ENCODE peak calls at places on chromosomes 3 and 15, in five cellular contexts. E, L, C, U and H are unnamed samples. For H3K4me1, the result is how much of the 10 kb centered on the place peaks cover.

GRCh38 chr15:70098461-70099166 is 897 bp upstream of the TLE3 start:
- DNase-seq in E (peak), L (peak), C (no peak), U (peak), H (peak)

GRCh38 chr15:45179221-45179985 is 8.4 kb downstream of the SHF start:
- DNase-seq in E (no peak), L (peak), C (no peak), U (peak), H (peak)

GRCh38 chr3:121477589-121477988 is 68.2 kb downstream of the POLQ start:
- DNase-seq in E (peak), L (no peak), C (peak), U (no peak), H (no peak)

GRCh38 chr3:148077318-148077923 is 620.3 kb upstream of the AGTR1 start:
- DNase-seq in E (peak), L (peak), C (peak), U (no peak), H (peak)

GRCh38 chr3:113167929-113168771 is 43.2 kb upstream of the BOC start:
- DNase-seq in E (no peak), L (no peak), C (no peak), U (no peak), H (no peak)

GRCh38 chr15:36614016-36614415 is 34.6 kb downstream of the CDIN1 start:
- DNase-seq in E (no peak), L (peak), C (no peak), U (no peak), H (no peak)

GRCh38 chr3:52436500-52437106 is 8.3 kb downstream of the SEMA3G start:
- DNase-seq in E (no peak), L (no peak), C (peak), U (no peak), H (no peak)

GRCh38 chr3:71312461-71312860 is 271.1 kb downstream of the FOXP1 start:
- DNase-seq in E (no peak), L (no peak), C (no peak), U (no peak), H (no peak)

GRCh38 chr15:40333922-40334492 is 6.7 kb downstream of the CCDC9B start:
- DNase-seq in E (peak), L (no peak), C (peak), U (peak), H (no peak)

GRCh38 chr3:190044142-190044541 is 76.6 kb downstream of the P3H2 start:
- DNase-seq in E (peak), L (no peak), C (peak), U (no peak), H (no peak)

GRCh38 chr3:8993331-8993730 is 30.1 kb upstream of the RAD18 start:
- DNase-seq in E (no peak), L (no peak), C (no peak), U (no peak), H (no peak)

GRCh38 chr3:107644631-107645030 is 121.9 kb downstream of the BBX start:
- DNase-seq in E (no peak), L (no peak), C (peak), U (no peak), H (no peak)

GRCh38 chr15:56244811-56245576 is 1.3 kb upstream of the RFX7 start:
- DNase-seq in E (no peak), L (peak), C (no peak), U (peak), H (peak)

GRCh38 chr3:97138914-97139541 is 324.6 kb downstream of the EPHA6 start:
- DNase-seq in E (no peak), L (peak), C (no peak), U (no peak), H (peak)

GRCh38 chr3:98968824-98969223 is 67.3 kb upstream of the DCBLD2 start:
- DNase-seq in E (no peak), L (no peak), C (no peak), U (no peak), H (no peak)

GRCh38 chr3:18099611-18100010 is 325.5 kb downstream of the SATB1 start:
- DNase-seq in E (peak), L (no peak), C (peak), U (no peak), H (no peak)

GRCh38 chr15:100097342-100097899 is 244.4 kb downstream of the ADAMTS17 start:
- DNase-seq in E (no peak), L (no peak), C (no peak), U (no peak), H (no peak)

GRCh38 chr3:107206141-107206540 is 171.1 kb upstream of the CCDC54 start:
- DNase-seq in E (peak), L (peak), C (peak), U (peak), H (peak)

GRCh38 chr15:48149858-48150257 is 28.2 kb downstream of the MYEF2 start:
- DNase-seq in E (peak), L (no peak), C (peak), U (no peak), H (no peak)

GRCh38 chr15:30033763-30034162 is 49.0 kb upstream of the GOLGA8J start:
- DNase-seq in E (no peak), L (no peak), C (no peak), U (no peak), H (no peak)

GRCh38 chr3:21484323-21485154 is 266.5 kb downstream of the ZNF385D start:
- DNase-seq in E (peak), L (peak), C (peak), U (peak), H (peak)

GRCh38 chr15:23854535-23855252 is 167.6 kb upstream of the NDN start:
- DNase-seq in E (no peak), L (peak), C (no peak), U (peak), H (no peak)

GRCh38 chr3:73925045-73925444 is 300.3 kb upstream of the PDZRN3 start:
- DNase-seq in E (no peak), L (no peak), C (no peak), U (no peak), H (no peak)

GRCh38 chr3:117408811-117409210 is 699.2 kb downstream of the TUSC7 start:
- DNase-seq in E (peak), L (no peak), C (peak), U (no peak), H (no peak)

GRCh38 chr3:71168961-71169411 is 414.5 kb downstream of the FOXP1 start:
- DNase-seq in E (peak), L (peak), C (peak), U (no peak), H (no peak)

GRCh38 chr3:66179813-66180212 is 41.0 kb upstream of the SLC25A26 start:
- DNase-seq in E (peak), L (no peak), C (no peak), U (no peak), H (no peak)

GRCh38 chr3:66177026-66177425 is 43.8 kb upstream of the SLC25A26 start:
- DNase-seq in E (no peak), L (no peak), C (no peak), U (no peak), H (no peak)

GRCh38 chr3:66178206-66178605 is 42.6 kb upstream of the SLC25A26 start:
- DNase-seq in E (no peak), L (no peak), C (no peak), U (no peak), H (no peak)

GRCh38 chr3:66182228-66182627 is 38.6 kb upstream of the SLC25A26 start:
- DNase-seq in E (no peak), L (no peak), C (no peak), U (no peak), H (no peak)

GRCh38 chr3:66181764-66182163 is 39.0 kb upstream of the SLC25A26 start:
- DNase-seq in E (no peak), L (no peak), C (no peak), U (no peak), H (no peak)
- H3K27ac ChIP-seq in E (no peak), L (no peak), C (no peak), U (no peak), H (no peak)

GRCh38 chr15:65599677-65600076 is 11.3 kb downstream of the INTS14 start:
- DNase-seq in E (no peak), L (no peak), C (no peak), U (no peak), H (no peak)

GRCh38 chr15:65598468-65598867 is 12.5 kb downstream of the INTS14 start:
- DNase-seq in E (no peak), L (no peak), C (no peak), U (no peak), H (no peak)

GRCh38 chr15:65603134-65603533 is 7.8 kb downstream of the INTS14 start:
- DNase-seq in E (no peak), L (no peak), C (no peak), U (no peak), H (no peak)

DNA sequence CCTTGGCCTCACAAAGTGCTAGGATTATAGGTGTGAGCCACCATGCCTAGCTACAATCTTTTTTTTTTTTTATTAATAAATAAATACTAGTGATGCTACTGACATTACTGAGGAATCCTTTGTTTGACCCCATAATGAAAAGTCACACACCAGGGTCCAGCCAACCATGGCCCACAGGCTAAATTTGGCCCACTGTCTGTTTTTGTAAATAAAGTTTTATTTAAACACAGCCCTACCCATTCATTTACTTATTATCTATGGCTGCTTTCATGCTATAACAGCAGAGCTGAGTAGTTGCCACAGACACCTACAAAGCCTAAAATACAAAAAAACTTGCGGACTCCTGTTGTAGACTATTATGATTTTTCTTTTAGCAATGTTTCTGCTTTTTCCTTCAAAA is 7.4 kb downstream of the INTS14 start:
- DNase-seq in E (no peak), L (no peak), C (no peak), U (no peak), H (no peak)
- H3K4me1 ChIP-seq in E (under half), L (under half), C (under half), U (under half), H (under half)

DNA sequence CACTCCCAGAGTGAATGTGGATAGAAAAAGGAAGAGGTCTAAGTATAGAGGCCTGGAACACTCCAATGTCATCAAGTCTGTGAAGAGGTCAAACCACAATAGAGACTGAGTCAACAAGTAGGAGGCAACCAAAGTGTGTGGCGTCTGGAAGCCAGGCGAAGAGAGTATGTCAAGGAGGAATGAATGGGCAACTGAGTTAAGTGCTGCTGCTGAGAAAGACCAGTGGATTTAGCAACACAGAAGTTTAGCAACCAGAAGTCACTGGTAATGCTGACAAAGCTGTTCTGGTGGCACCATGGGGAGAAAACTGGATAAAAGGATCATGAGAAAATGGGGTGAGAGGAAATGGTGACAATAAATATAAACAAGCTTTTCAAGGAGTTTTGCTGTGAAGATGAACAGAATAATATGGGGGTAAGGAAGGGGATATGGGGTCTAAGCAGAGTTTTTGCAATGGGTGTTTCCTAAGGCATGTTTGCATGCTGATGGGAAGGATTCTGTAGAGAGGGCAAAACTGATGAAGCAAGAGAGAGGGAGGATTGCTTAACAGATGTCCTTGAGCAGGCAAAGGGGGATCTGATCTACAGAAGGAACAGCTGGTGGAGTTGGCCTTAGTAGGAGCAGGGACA is 38.4 kb downstream of the PCOLCE2 start:
- DNase-seq in E (peak), L (no peak), C (peak), U (no peak), H (no peak)
- H3K4me2 ChIP-seq in E (no peak), L (no peak), C (no peak), U (no peak), H (no peak)

DNA sequence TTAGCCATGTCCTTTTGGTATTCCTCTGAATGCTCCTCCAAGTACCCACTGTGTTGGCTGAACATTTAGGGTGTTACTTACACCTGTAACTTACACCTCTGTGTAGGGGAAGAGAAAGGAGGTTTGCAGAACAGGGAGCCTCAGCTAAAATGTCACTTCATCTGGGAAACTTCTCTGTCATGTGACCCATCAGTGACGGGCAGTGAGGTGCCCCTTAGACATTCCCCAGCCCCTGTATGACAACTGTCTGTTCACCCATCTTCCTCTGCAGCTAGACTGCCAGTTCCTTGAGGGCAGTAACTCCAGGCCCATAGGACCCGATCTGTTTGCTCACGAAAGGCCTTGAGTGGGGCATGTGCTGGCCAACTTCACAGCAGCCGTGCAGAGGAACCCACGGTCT is 57.4 kb downstream of the LRIG1 start:
- DNase-seq in E (no peak), L (no peak), C (no peak), U (no peak), H (no peak)
- H3K27ac ChIP-seq in E (no peak), L (peak), C (no peak), U (no peak), H (peak)

DNA sequence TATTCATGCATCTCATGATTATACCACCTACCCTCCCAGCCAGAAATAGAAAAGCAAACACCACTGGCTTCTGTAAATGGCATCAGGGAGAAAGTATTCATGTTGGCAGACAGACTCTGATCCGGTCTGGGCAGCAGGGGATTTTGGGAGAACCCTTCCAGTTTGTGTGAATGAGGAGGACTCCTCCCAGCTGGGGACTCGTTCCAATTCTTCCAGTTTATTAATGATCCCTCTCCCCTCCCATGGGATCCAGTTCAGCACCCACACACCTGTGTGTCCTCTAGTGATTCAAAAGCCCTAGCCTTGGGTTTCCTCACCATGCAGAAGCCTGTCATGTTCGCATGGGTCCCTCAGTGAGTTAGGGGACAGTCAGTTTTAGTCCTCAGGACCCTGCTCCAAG is 110.9 kb downstream of the IQSEC1 start:
- DNase-seq in E (peak), L (no peak), C (no peak), U (no peak), H (no peak)
- H3K4me1 ChIP-seq in E (under half), L (under half), C (under half), U (under half), H (under half)

GRCh38 chr3:118818386-118818785 is 216.3 kb downstream of the IGSF11 start:
- DNase-seq in E (peak), L (no peak), C (peak), U (no peak), H (no peak)
- H3K4me2 ChIP-seq in E (no peak), L (no peak), C (no peak), U (no peak), H (no peak)

GRCh38 chr15:59444980-59445500 is 7.1 kb downstream of the FAM81A start:
- DNase-seq in E (no peak), L (no peak), C (no peak), U (no peak), H (no peak)
- H3K27ac ChIP-seq in E (no peak), L (no peak), C (no peak), U (no peak), H (no peak)

DNA sequence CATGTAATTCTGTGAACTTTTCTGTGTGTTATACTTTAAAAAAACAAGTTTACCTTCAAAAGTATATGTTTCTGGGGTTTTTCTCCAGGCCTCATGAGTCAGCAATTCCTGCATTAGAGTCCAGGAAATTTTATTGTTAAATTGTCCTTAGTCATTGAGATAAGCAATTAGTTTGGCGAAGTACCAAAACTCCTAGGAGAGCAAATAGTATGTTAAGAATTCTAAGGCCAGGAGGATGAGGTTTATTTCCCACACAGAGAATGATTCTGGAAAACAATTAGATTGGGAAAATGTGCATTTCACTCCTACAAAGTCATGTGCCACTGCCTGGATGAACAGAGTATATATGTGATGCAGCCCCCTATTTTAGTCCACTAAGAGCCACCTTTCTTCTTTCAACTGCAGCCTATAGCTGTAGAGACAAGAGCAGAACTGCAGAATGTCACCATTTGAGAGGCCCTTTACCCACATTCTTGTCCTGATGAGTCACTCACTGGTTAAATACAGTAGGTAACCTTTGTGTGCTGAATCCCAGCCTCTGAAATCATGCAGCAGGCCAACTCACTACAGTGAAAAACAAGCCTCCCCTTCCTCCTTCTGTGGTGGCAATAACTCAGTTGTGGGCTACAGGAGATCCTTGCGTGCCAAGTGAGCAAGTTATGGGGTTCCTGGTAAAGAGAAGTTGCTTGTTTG is 452.8 kb upstream of the THBS1 start:
- DNase-seq in E (peak), L (peak), C (peak), U (no peak), H (no peak)
- H3K4me1 ChIP-seq in E (half or more), L (under half), C (half or more), U (under half), H (under half)

GRCh38 chr15:65651831-65652749 is 30.4 kb downstream of the SLC24A1 start:
- DNase-seq in E (no peak), L (no peak), C (no peak), U (no peak), H (no peak)

GRCh38 chr15:65655457-65655856 is 33.7 kb downstream of the SLC24A1 start:
- DNase-seq in E (no peak), L (no peak), C (no peak), U (no peak), H (no peak)

GRCh38 chr15:65653781-65654521 is 32.2 kb downstream of the SLC24A1 start:
- DNase-seq in E (no peak), L (no peak), C (peak), U (no peak), H (no peak)

GRCh38 chr15:65653341-65653740 is 31.6 kb downstream of the SLC24A1 start:
- DNase-seq in E (peak), L (no peak), C (peak), U (no peak), H (no peak)

DNA sequence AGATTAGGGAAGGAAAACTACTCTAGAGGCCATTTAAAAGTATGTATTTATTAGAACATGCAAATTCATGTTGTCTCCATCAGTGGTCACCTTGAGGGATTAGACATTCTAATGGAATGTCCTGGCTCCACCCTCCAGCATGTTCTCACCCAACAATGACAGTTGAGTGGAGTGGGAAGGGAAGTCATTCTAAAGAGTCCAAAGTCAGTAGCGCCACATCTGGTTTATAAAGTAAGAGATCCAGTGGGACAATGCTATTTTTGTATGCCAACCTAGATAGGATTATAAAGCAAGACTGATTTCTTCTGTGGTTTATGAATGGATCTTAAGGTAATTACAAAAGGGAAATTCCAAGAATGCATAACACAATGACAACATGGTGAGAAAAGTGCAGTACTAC is 33.3 kb downstream of the SLC24A1 start:
- DNase-seq in E (peak), L (no peak), C (peak), U (no peak), H (no peak)
- H3K4me2 ChIP-seq in E (no peak), L (no peak), C (no peak), U (no peak), H (no peak)